ENCODE peak calls at places on chromosomes 13 and 19, in four cellular contexts. R is GM03348; H is stimulated activated CD8-positive, alpha-beta memory T cell treated with anti-CD3 and anti-CD28 coated beads, Interleukin-2, amount 100 ng/mL, for 48 hours; X is M059J. K is an unnamed sample.

GRCh38 chr19:46704379-46705076 is 12.4 kb downstream of the PRKD2 start:
- DNase-seq in R (peak; percentile 89), X (peak; percentile 33), H (peak; percentile 80), K (peak; percentile 17)

GRCh38 chr19:35249848-35250711 is 1.3 kb downstream of the LSR start:
- DNase-seq in R (no peak), X (no peak), H (no peak), K (no peak)

GRCh38 chr19:2856457-2857055 is 10.6 kb upstream of the ZNF556 start:
- DNase-seq in R (no peak), X (no peak), H (no peak), K (no peak)

GRCh38 chr19:46014534-46014933 is 8.3 kb downstream of the PGLYRP1 start:
- DNase-seq in H (no peak), X (no peak), R (no peak), K (no peak)

GRCh38 chr19:29366757-29367156 is 153.8 kb upstream of the UQCRFS1 start:
- DNase-seq in X (no peak), R (no peak), H (no peak), K (no peak)

GRCh38 chr13:21395953-21396352 is 63.1 kb downstream of the ZDHHC20 start:
- DNase-seq in R (no peak), H (no peak), X (no peak), K (no peak)

GRCh38 chr13:26693749-26694463 is 66.7 kb downstream of the GPR12 start:
- DNase-seq in H (no peak), R (no peak), X (peak; percentile 23), K (no peak)

GRCh38 chr19:8361921-8362793 is 1.8 kb upstream of the ANGPTL4 start:
- DNase-seq in H (no peak), X (peak; percentile 99), R (peak; percentile 93), K (peak; percentile 72)

GRCh38 chr19:49758292-49758691 is 4.8 kb downstream of the TSKS start:
- DNase-seq in R (peak; percentile 75), X (peak; percentile 58), H (no peak), K (no peak)

GRCh38 chr13:32407854-32408253 is 20.1 kb downstream of the N4BP2L1 start:
- DNase-seq in X (no peak), H (no peak), R (no peak), K (no peak)

GRCh38 chr13:73708393-73708985 is 425.7 kb downstream of the KLF12 start:
- DNase-seq in R (peak; percentile 70), X (peak; percentile 58), H (no peak), K (peak; percentile 7)

K was measured in occipital lobe.